ENCODE peak calls at places on chromosome 16, in five cellular contexts. One of them, this sample, is unnamed.
A peak's percentile ranks its signal among the peaks of the same experiment; 100 is the strongest.

GRCh38 chr16:88331989-88332920 is 50.5 kb upstream of the ZNF469 start:
- DNase-seq in CD4-positive, CD25-positive, alpha-beta regulatory T cell: no peak
- DNase-seq in NCI-H1436: no peak
- DNase-seq in heart right ventricle: no peak
- DNase-seq in ELR: peak; percentile 100
- DNase-seq in this sample: no peak

GRCh38 chr16:75227361-75228142 is 8.8 kb downstream of the CTRB1 start:
- DNase-seq in heart right ventricle: no peak
- DNase-seq in NCI-H1436: no peak
- DNase-seq in CD4-positive, CD25-positive, alpha-beta regulatory T cell: no peak
- DNase-seq in ELR: no peak
- DNase-seq in this sample: no peak

GRCh38 chr16:964696-965395 is 5.9 kb downstream of the LMF1 start:
- DNase-seq in NCI-H1436: no peak
- DNase-seq in CD4-positive, CD25-positive, alpha-beta regulatory T cell: peak; percentile 81
- DNase-seq in ELR: no peak
- DNase-seq in heart right ventricle: no peak
- DNase-seq in this sample: no peak

GRCh38 chr16:50234771-50235556 is 31.4 kb upstream of the ADCY7 start:
- DNase-seq in CD4-positive, CD25-positive, alpha-beta regulatory T cell: no peak
- DNase-seq in NCI-H1436: no peak
- DNase-seq in heart right ventricle: no peak
- DNase-seq in ELR: peak; percentile 24
- DNase-seq in this sample: no peak

GRCh38 chr16:24497405-24497804 is 42.0 kb upstream of the RBBP6 start:
- DNase-seq in ELR: peak; percentile 8
- DNase-seq in CD4-positive, CD25-positive, alpha-beta regulatory T cell: no peak
- DNase-seq in NCI-H1436: no peak
- DNase-seq in heart right ventricle: no peak
- DNase-seq in this sample: no peak

GRCh38 chr16:10338426-10338825 is 47.4 kb upstream of the ATF7IP2 start:
- DNase-seq in NCI-H1436: no peak
- DNase-seq in CD4-positive, CD25-positive, alpha-beta regulatory T cell: no peak
- DNase-seq in heart right ventricle: peak; percentile 16
- DNase-seq in ELR: no peak
- DNase-seq in this sample: no peak

GRCh38 chr16:84940670-84941551 is 70.4 kb downstream of the ZDHHC7 start:
- DNase-seq in CD4-positive, CD25-positive, alpha-beta regulatory T cell: no peak
- DNase-seq in ELR: no peak
- DNase-seq in NCI-H1436: no peak
- DNase-seq in heart right ventricle: no peak
- DNase-seq in this sample: no peak

GRCh38 chr16:23552171-23552570 is 5.0 kb downstream of the EARS2 start:
- DNase-seq in heart right ventricle: no peak
- DNase-seq in CD4-positive, CD25-positive, alpha-beta regulatory T cell: no peak
- DNase-seq in ELR: no peak
- DNase-seq in NCI-H1436: no peak
- DNase-seq in this sample: no peak

GRCh38 chr16:75064403-75065148 is 52.0 kb downstream of the LDHD start:
- DNase-seq in ELR: no peak
- DNase-seq in CD4-positive, CD25-positive, alpha-beta regulatory T cell: no peak
- DNase-seq in NCI-H1436: no peak
- DNase-seq in heart right ventricle: no peak
- DNase-seq in this sample: no peak

GRCh38 chr16:28058839-28059589 is 4.5 kb downstream of the GSG1L start:
- DNase-seq in heart right ventricle: no peak
- DNase-seq in ELR: no peak
- DNase-seq in CD4-positive, CD25-positive, alpha-beta regulatory T cell: no peak
- DNase-seq in NCI-H1436: no peak
- DNase-seq in this sample: no peak

GRCh38 chr16:74726736-74727135 is 26.1 kb upstream of the MLKL start:
- DNase-seq in NCI-H1436: no peak
- DNase-seq in heart right ventricle: no peak
- DNase-seq in CD4-positive, CD25-positive, alpha-beta regulatory T cell: peak; percentile 57
- DNase-seq in ELR: peak; percentile 34
- DNase-seq in this sample: peak; percentile 18

GRCh38 chr16:84205976-84206691 is 15.2 kb downstream of the ADAD2 start:
- DNase-seq in ELR: peak; percentile 20
- DNase-seq in NCI-H1436: no peak
- DNase-seq in CD4-positive, CD25-positive, alpha-beta regulatory T cell: no peak
- DNase-seq in heart right ventricle: no peak
- DNase-seq in this sample: no peak

GRCh38 chr16:56357291-56357764 is 68.0 kb downstream of the AMFR start:
- DNase-seq in CD4-positive, CD25-positive, alpha-beta regulatory T cell: no peak
- DNase-seq in NCI-H1436: no peak
- DNase-seq in heart right ventricle: no peak
- DNase-seq in ELR: peak; percentile 73
- DNase-seq in this sample: no peak

GRCh38 chr16:55478827-55479559 is at the start of gene MMP2:
- DNase-seq in heart right ventricle: peak; percentile 81
- DNase-seq in NCI-H1436: no peak
- DNase-seq in CD4-positive, CD25-positive, alpha-beta regulatory T cell: no peak
- DNase-seq in ELR: peak; percentile 65
- DNase-seq in this sample: no peak

GRCh38 chr16:4538067-4538385 is 547 bp downstream of the CDIP1 start:
- DNase-seq in heart right ventricle: no peak
- DNase-seq in CD4-positive, CD25-positive, alpha-beta regulatory T cell: no peak
- DNase-seq in ELR: peak; percentile 36
- DNase-seq in NCI-H1436: no peak
- DNase-seq in this sample: no peak

GRCh38 chr16:79097781-79098180 is 502.8 kb downstream of the MAF start:
- DNase-seq in ELR: no peak
- DNase-seq in CD4-positive, CD25-positive, alpha-beta regulatory T cell: no peak
- DNase-seq in NCI-H1436: no peak
- DNase-seq in heart right ventricle: no peak
- DNase-seq in this sample: no peak

GRCh38 chr16:50861926-50862325 is 120.0 kb downstream of the CYLD start:
- DNase-seq in NCI-H1436: no peak
- DNase-seq in ELR: peak; percentile 89
- DNase-seq in CD4-positive, CD25-positive, alpha-beta regulatory T cell: no peak
- DNase-seq in heart right ventricle: no peak
- DNase-seq in this sample: no peak

GRCh38 chr16:75733305-75734141 is 7.2 kb upstream of the CPHXL start:
- DNase-seq in CD4-positive, CD25-positive, alpha-beta regulatory T cell: no peak
- DNase-seq in ELR: no peak
- DNase-seq in NCI-H1436: no peak
- DNase-seq in heart right ventricle: no peak
- DNase-seq in this sample: no peak

GRCh38 chr16:66717112-66717675 is 20.7 kb upstream of the CMTM4 start:
- DNase-seq in ELR: peak; percentile 58
- DNase-seq in NCI-H1436: no peak
- DNase-seq in heart right ventricle: peak; percentile 14
- DNase-seq in CD4-positive, CD25-positive, alpha-beta regulatory T cell: peak; percentile 29
- DNase-seq in this sample: no peak

GRCh38 chr16:4790871-4791270 is 2.7 kb upstream of the SEPTIN12 start:
- DNase-seq in NCI-H1436: no peak
- DNase-seq in CD4-positive, CD25-positive, alpha-beta regulatory T cell: no peak
- DNase-seq in heart right ventricle: no peak
- DNase-seq in ELR: no peak
- DNase-seq in this sample: no peak

This sample was measured in MM.1S.